ENCODE peak calls at places on chromosomes 2 and 18, in eight cellular contexts. One of them, this sample, is unnamed.

GRCh38 chr2:35787302-35788031 is 568.1 kb upstream of the CRIM1 start:
- DNase-seq in neuronal stem cell: no peak
- DNase-seq in aorta: no peak
- DNase-seq in tibial artery: no peak
- DNase-seq in heart right ventricle: no peak
- DNase-seq in H9: no peak
- DNase-seq in IMR-90: no peak
- DNase-seq in prostate gland: no peak
- DNase-seq in this sample: no peak

GRCh38 chr18:328928-329327 is 61.1 kb upstream of the THOC1 start:
- DNase-seq in tibial artery: no peak
- DNase-seq in H9: no peak
- DNase-seq in aorta: no peak
- DNase-seq in prostate gland: no peak
- DNase-seq in neuronal stem cell: no peak
- DNase-seq in heart right ventricle: no peak
- DNase-seq in IMR-90: no peak
- DNase-seq in this sample: no peak

GRCh38 chr18:79513381-79514081 is 117.8 kb downstream of the NFATC1 start:
- DNase-seq in aorta: peak
- DNase-seq in heart right ventricle: peak
- DNase-seq in neuronal stem cell: no peak
- DNase-seq in prostate gland: no peak
- DNase-seq in tibial artery: peak
- DNase-seq in IMR-90: no peak
- DNase-seq in H9: peak
- DNase-seq in this sample: peak

GRCh38 chr2:167134381-167135072 is 246.2 kb downstream of the XIRP2 start:
- DNase-seq in tibial artery: no peak
- DNase-seq in aorta: no peak
- DNase-seq in neuronal stem cell: no peak
- DNase-seq in IMR-90: peak
- DNase-seq in heart right ventricle: no peak
- DNase-seq in H9: no peak
- DNase-seq in prostate gland: no peak
- DNase-seq in this sample: no peak

GRCh38 chr2:166104084-166104483 is 23.7 kb downstream of the SCN1A start:
- DNase-seq in tibial artery: no peak
- DNase-seq in heart right ventricle: no peak
- DNase-seq in H9: no peak
- DNase-seq in IMR-90: no peak
- DNase-seq in neuronal stem cell: no peak
- DNase-seq in prostate gland: no peak
- DNase-seq in aorta: no peak
- DNase-seq in this sample: no peak

GRCh38 chr2:237058423-237058822 is 27.3 kb upstream of the COPS8 start:
- DNase-seq in aorta: no peak
- DNase-seq in tibial artery: no peak
- DNase-seq in neuronal stem cell: no peak
- DNase-seq in heart right ventricle: no peak
- DNase-seq in H9: no peak
- DNase-seq in prostate gland: no peak
- DNase-seq in IMR-90: no peak
- DNase-seq in this sample: no peak

GRCh38 chr2:74481961-74482800 is 617 bp downstream of the CCDC142 start:
- DNase-seq in tibial artery: peak
- DNase-seq in H9: no peak
- DNase-seq in IMR-90: no peak
- DNase-seq in aorta: peak
- DNase-seq in neuronal stem cell: no peak
- DNase-seq in prostate gland: no peak
- DNase-seq in heart right ventricle: peak
- DNase-seq in this sample: peak

GRCh38 chr2:96768083-96768561 is 7.4 kb downstream of the CNNM4 start:
- DNase-seq in aorta: no peak
- DNase-seq in prostate gland: no peak
- DNase-seq in heart right ventricle: no peak
- DNase-seq in neuronal stem cell: no peak
- DNase-seq in H9: no peak
- DNase-seq in tibial artery: no peak
- DNase-seq in IMR-90: no peak
- DNase-seq in this sample: no peak

GRCh38 chr2:85132834-85133637 is at the start of gene TCF7L1:
- DNase-seq in aorta: peak
- DNase-seq in IMR-90: peak
- DNase-seq in H9: peak
- DNase-seq in neuronal stem cell: peak
- DNase-seq in tibial artery: peak
- DNase-seq in heart right ventricle: peak
- DNase-seq in prostate gland: peak
- DNase-seq in this sample: peak

GRCh38 chr2:25989154-25989553 is 6.9 kb upstream of the KIF3C start:
- DNase-seq in IMR-90: no peak
- DNase-seq in tibial artery: no peak
- DNase-seq in neuronal stem cell: no peak
- DNase-seq in prostate gland: no peak
- DNase-seq in heart right ventricle: no peak
- DNase-seq in aorta: no peak
- DNase-seq in H9: no peak
- DNase-seq in this sample: no peak

GRCh38 chr2:55111230-55111569 is 60.9 kb upstream of the RTN4 start:
- DNase-seq in neuronal stem cell: no peak
- DNase-seq in H9: no peak
- DNase-seq in prostate gland: no peak
- DNase-seq in heart right ventricle: no peak
- DNase-seq in aorta: no peak
- DNase-seq in IMR-90: no peak
- DNase-seq in tibial artery: no peak
- DNase-seq in this sample: no peak

GRCh38 chr2:128452536-128453530 is 134.2 kb upstream of the HS6ST1 start:
- DNase-seq in H9: peak
- DNase-seq in IMR-90: no peak
- DNase-seq in prostate gland: no peak
- DNase-seq in aorta: no peak
- DNase-seq in heart right ventricle: no peak
- DNase-seq in tibial artery: peak
- DNase-seq in neuronal stem cell: no peak
- DNase-seq in this sample: no peak

GRCh38 chr2:15616429-15616828 is 24.8 kb downstream of the DDX1 start:
- DNase-seq in prostate gland: no peak
- DNase-seq in tibial artery: no peak
- DNase-seq in IMR-90: no peak
- DNase-seq in neuronal stem cell: no peak
- DNase-seq in aorta: no peak
- DNase-seq in heart right ventricle: no peak
- DNase-seq in H9: no peak
- DNase-seq in this sample: no peak

GRCh38 chr18:52387246-52387645 is 47.2 kb downstream of the DCC start:
- DNase-seq in IMR-90: no peak
- DNase-seq in tibial artery: no peak
- DNase-seq in H9: no peak
- DNase-seq in aorta: no peak
- DNase-seq in heart right ventricle: no peak
- DNase-seq in prostate gland: no peak
- DNase-seq in neuronal stem cell: no peak
- DNase-seq in this sample: no peak

GRCh38 chr18:76208632-76209308 is 286.3 kb downstream of the ZNF516 start:
- DNase-seq in aorta: no peak
- DNase-seq in neuronal stem cell: no peak
- DNase-seq in prostate gland: no peak
- DNase-seq in tibial artery: no peak
- DNase-seq in IMR-90: no peak
- DNase-seq in H9: no peak
- DNase-seq in heart right ventricle: no peak
- DNase-seq in this sample: no peak

GRCh38 chr2:168976034-168976654 is 55.0 kb downstream of the ABCB11 start:
- DNase-seq in H9: no peak
- DNase-seq in IMR-90: no peak
- DNase-seq in tibial artery: no peak
- DNase-seq in aorta: no peak
- DNase-seq in prostate gland: no peak
- DNase-seq in neuronal stem cell: no peak
- DNase-seq in heart right ventricle: no peak
- DNase-seq in this sample: no peak

GRCh38 chr2:38661306-38661705 is 4.6 kb upstream of the GALM start:
- DNase-seq in IMR-90: peak
- DNase-seq in neuronal stem cell: no peak
- DNase-seq in H9: no peak
- DNase-seq in aorta: no peak
- DNase-seq in heart right ventricle: no peak
- DNase-seq in prostate gland: no peak
- DNase-seq in tibial artery: no peak
- DNase-seq in this sample: no peak

GRCh38 chr2:38666578-38666926 is 638 bp downstream of the GALM start:
- DNase-seq in neuronal stem cell: no peak
- DNase-seq in prostate gland: no peak
- DNase-seq in aorta: no peak
- DNase-seq in tibial artery: no peak
- DNase-seq in IMR-90: peak
- DNase-seq in heart right ventricle: no peak
- DNase-seq in H9: no peak
- DNase-seq in this sample: no peak

GRCh38 chr2:38668092-38668491 is 2.2 kb downstream of the GALM start:
- DNase-seq in neuronal stem cell: no peak
- DNase-seq in aorta: no peak
- DNase-seq in prostate gland: no peak
- DNase-seq in H9: no peak
- DNase-seq in IMR-90: no peak
- DNase-seq in tibial artery: peak
- DNase-seq in heart right ventricle: no peak
- DNase-seq in this sample: no peak

GRCh38 chr2:38668787-38669479 is 3.0 kb downstream of the GALM start:
- DNase-seq in neuronal stem cell: no peak
- DNase-seq in aorta: no peak
- DNase-seq in H9: no peak
- DNase-seq in heart right ventricle: no peak
- DNase-seq in prostate gland: no peak
- DNase-seq in tibial artery: peak
- DNase-seq in IMR-90: no peak
- DNase-seq in this sample: no peak

GRCh38 chr2:38665854-38666577 is at the start of gene GALM:
- DNase-seq in tibial artery: peak
- DNase-seq in prostate gland: peak
- DNase-seq in neuronal stem cell: peak
- DNase-seq in aorta: peak
- DNase-seq in heart right ventricle: peak
- DNase-seq in IMR-90: peak
- DNase-seq in H9: peak
- DNase-seq in this sample: peak
- H3K27ac ChIP-seq in tibial artery: peak
- H3K27ac ChIP-seq in prostate gland: peak
- H3K27ac ChIP-seq in neuronal stem cell: peak
- H3K27ac ChIP-seq in aorta: peak
- H3K27ac ChIP-seq in heart right ventricle: peak
- H3K27ac ChIP-seq in IMR-90: peak
- H3K27ac ChIP-seq in H9: no peak
- H3K27ac ChIP-seq in this sample: peak

GRCh38 chr18:48136544-48137353 is 206.3 kb upstream of the SMAD2 start:
- DNase-seq in H9: no peak
- DNase-seq in heart right ventricle: no peak
- DNase-seq in prostate gland: peak
- DNase-seq in aorta: no peak
- DNase-seq in tibial artery: peak
- DNase-seq in IMR-90: no peak
- DNase-seq in neuronal stem cell: no peak
- DNase-seq in this sample: peak
- H3K27ac ChIP-seq in H9: no peak
- H3K27ac ChIP-seq in heart right ventricle: no peak
- H3K27ac ChIP-seq in prostate gland: peak
- H3K27ac ChIP-seq in aorta: no peak
- H3K27ac ChIP-seq in tibial artery: peak
- H3K27ac ChIP-seq in IMR-90: no peak
- H3K27ac ChIP-seq in neuronal stem cell: no peak
- H3K27ac ChIP-seq in this sample: no peak

GRCh38 chr2:61291851-61292575 is 130.0 kb downstream of the C2orf74 start:
- DNase-seq in IMR-90: peak
- DNase-seq in aorta: no peak
- DNase-seq in H9: no peak
- DNase-seq in tibial artery: no peak
- DNase-seq in heart right ventricle: no peak
- DNase-seq in prostate gland: no peak
- DNase-seq in neuronal stem cell: no peak
- DNase-seq in this sample: no peak

GRCh38 chr2:61283443-61284160 is 121.6 kb downstream of the C2orf74 start:
- DNase-seq in prostate gland: no peak
- DNase-seq in H9: no peak
- DNase-seq in IMR-90: no peak
- DNase-seq in heart right ventricle: no peak
- DNase-seq in tibial artery: no peak
- DNase-seq in aorta: no peak
- DNase-seq in neuronal stem cell: no peak
- DNase-seq in this sample: no peak

GRCh38 chr2:61287254-61287653 is 125.3 kb downstream of the C2orf74 start:
- DNase-seq in H9: no peak
- DNase-seq in aorta: no peak
- DNase-seq in neuronal stem cell: no peak
- DNase-seq in heart right ventricle: no peak
- DNase-seq in tibial artery: no peak
- DNase-seq in IMR-90: no peak
- DNase-seq in prostate gland: no peak
- DNase-seq in this sample: no peak

GRCh38 chr2:61288070-61288841 is 126.3 kb downstream of the C2orf74 start:
- DNase-seq in heart right ventricle: no peak
- DNase-seq in aorta: no peak
- DNase-seq in neuronal stem cell: no peak
- DNase-seq in IMR-90: peak
- DNase-seq in prostate gland: no peak
- DNase-seq in H9: no peak
- DNase-seq in tibial artery: no peak
- DNase-seq in this sample: no peak
- H3K27ac ChIP-seq in heart right ventricle: no peak
- H3K27ac ChIP-seq in aorta: no peak
- H3K27ac ChIP-seq in neuronal stem cell: no peak
- H3K27ac ChIP-seq in IMR-90: no peak
- H3K27ac ChIP-seq in prostate gland: no peak
- H3K27ac ChIP-seq in H9: no peak
- H3K27ac ChIP-seq in tibial artery: no peak
- H3K27ac ChIP-seq in this sample: no peak

DNA sequence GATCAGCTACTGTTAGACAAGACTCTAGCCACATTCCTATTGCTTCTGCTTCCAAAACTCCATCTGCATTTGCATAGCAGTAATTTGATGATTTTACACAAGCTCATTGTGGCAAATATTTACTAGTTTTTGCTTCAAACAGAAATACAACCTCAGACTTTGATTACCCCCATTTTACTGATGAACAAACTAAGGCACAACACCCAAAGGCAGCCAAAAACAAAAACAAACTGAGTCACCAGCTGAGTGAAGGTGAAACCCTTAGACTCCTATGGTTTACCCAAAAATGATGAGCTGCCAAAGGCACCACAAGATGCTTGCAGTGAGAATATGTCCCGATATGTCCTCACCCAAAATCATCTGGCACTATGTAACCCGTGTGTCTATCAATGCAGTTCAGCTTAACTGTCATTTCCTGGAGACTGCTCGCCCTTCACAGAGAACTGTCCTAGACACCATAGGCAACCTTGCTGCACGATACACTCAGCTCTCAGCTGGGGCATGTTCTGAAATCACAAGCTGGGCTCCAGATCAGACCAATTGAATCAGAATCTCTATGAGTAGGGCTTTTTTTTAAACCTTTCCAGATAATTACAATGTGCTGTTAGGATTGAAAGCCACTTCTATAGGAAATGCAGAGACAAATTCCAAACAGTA is 4.1 kb upstream of the EVA1A start:
- DNase-seq in H9: no peak
- DNase-seq in aorta: no peak
- DNase-seq in prostate gland: no peak
- DNase-seq in tibial artery: no peak
- DNase-seq in IMR-90: no peak
- DNase-seq in heart right ventricle: no peak
- DNase-seq in neuronal stem cell: no peak
- DNase-seq in this sample: no peak
- H3K27ac ChIP-seq in H9: no peak
- H3K27ac ChIP-seq in aorta: no peak
- H3K27ac ChIP-seq in prostate gland: no peak
- H3K27ac ChIP-seq in tibial artery: no peak
- H3K27ac ChIP-seq in IMR-90: no peak
- H3K27ac ChIP-seq in heart right ventricle: no peak
- H3K27ac ChIP-seq in neuronal stem cell: no peak
- H3K27ac ChIP-seq in this sample: no peak